ENCODE peak calls at places on chromosomes 5 and 9, in four cellular contexts. One of them, this sample, is unnamed.

GRCh38 chr5:173989432-173990082 is 587 bp downstream of the C5orf47 start:
- DNase-seq in K562: no peak
- DNase-seq in H1: no peak
- DNase-seq in GM12878: no peak
- DNase-seq in this sample: no peak

GRCh38 chr9:1411826-1412225 is 361.7 kb downstream of the DMRT2 start:
- DNase-seq in GM12878: no peak
- DNase-seq in H1: no peak
- DNase-seq in K562: no peak
- DNase-seq in this sample: no peak

GRCh38 chr9:36222449-36222848 is 31.7 kb downstream of the CLTA start:
- DNase-seq in K562: no peak
- DNase-seq in GM12878: no peak
- DNase-seq in H1: no peak
- DNase-seq in this sample: no peak

GRCh38 chr5:154447074-154447725 is 1.4 kb downstream of the SAP30L start:
- DNase-seq in H1: no peak
- DNase-seq in K562: no peak
- DNase-seq in GM12878: no peak
- DNase-seq in this sample: no peak

GRCh38 chr5:119537704-119538103 is 85.4 kb downstream of the HSD17B4 start:
- DNase-seq in K562: no peak
- DNase-seq in GM12878: peak
- DNase-seq in H1: no peak
- DNase-seq in this sample: no peak

GRCh38 chr5:109740329-109740728 is 50.6 kb downstream of the MAN2A1 start:
- DNase-seq in GM12878: peak
- DNase-seq in H1: no peak
- DNase-seq in K562: no peak
- DNase-seq in this sample: no peak

GRCh38 chr5:10030219-10030831 is 219.4 kb downstream of the ATPSCKMT start:
- DNase-seq in GM12878: no peak
- DNase-seq in H1: peak
- DNase-seq in K562: no peak
- DNase-seq in this sample: peak

GRCh38 chr9:122364783-122365150 is 6.1 kb upstream of the PTGS1 start:
- DNase-seq in H1: no peak
- DNase-seq in K562: no peak
- DNase-seq in GM12878: no peak
- DNase-seq in this sample: no peak

GRCh38 chr5:147567917-147568598 is 58.2 kb upstream of the DPYSL3 start:
- DNase-seq in K562: no peak
- DNase-seq in H1: no peak
- DNase-seq in GM12878: no peak
- DNase-seq in this sample: no peak

GRCh38 chr9:104227108-104227507 is 133.0 kb downstream of the SMC2 start:
- DNase-seq in K562: no peak
- DNase-seq in H1: no peak
- DNase-seq in GM12878: no peak
- DNase-seq in this sample: no peak

GRCh38 chr5:15566789-15567188 is 66.8 kb downstream of the FBXL7 start:
- DNase-seq in K562: no peak
- DNase-seq in GM12878: no peak
- DNase-seq in H1: no peak
- DNase-seq in this sample: no peak

GRCh38 chr9:85741112-85741874 is 461 bp downstream of the AGTPBP1 start:
- DNase-seq in K562: peak
- DNase-seq in GM12878: no peak
- DNase-seq in H1: peak
- DNase-seq in this sample: no peak

GRCh38 chr5:95620030-95620869 is at the start of gene GPR150:
- DNase-seq in K562: no peak
- DNase-seq in H1: peak
- DNase-seq in GM12878: no peak
- DNase-seq in this sample: no peak

GRCh38 chr9:127104465-127105311 is 17.7 kb downstream of the ANGPTL2 start:
- DNase-seq in H1: no peak
- DNase-seq in K562: no peak
- DNase-seq in GM12878: no peak
- DNase-seq in this sample: no peak

GRCh38 chr9:31394040-31394473 is 990.4 kb upstream of the ACO1 start:
- DNase-seq in H1: no peak
- DNase-seq in GM12878: no peak
- DNase-seq in K562: no peak
- DNase-seq in this sample: no peak

GRCh38 chr5:128905225-128906110 is 59.8 kb upstream of the SLC27A6 start:
- DNase-seq in H1: no peak
- DNase-seq in GM12878: no peak
- DNase-seq in K562: peak
- DNase-seq in this sample: peak

GRCh38 chr9:35749515-35750255 is 598 bp downstream of the RGP1 start:
- DNase-seq in H1: no peak
- DNase-seq in GM12878: no peak
- DNase-seq in K562: no peak
- DNase-seq in this sample: no peak

GRCh38 chr9:6671416-6671815 is 25.9 kb upstream of the GLDC start:
- DNase-seq in H1: no peak
- DNase-seq in GM12878: no peak
- DNase-seq in K562: no peak
- DNase-seq in this sample: no peak

GRCh38 chr9:34929506-34930102 is 28.5 kb upstream of the PHF24 start:
- DNase-seq in K562: peak
- DNase-seq in H1: peak
- DNase-seq in GM12878: no peak
- DNase-seq in this sample: peak

GRCh38 chr9:130043654-130044623 is 950 bp upstream of the FNBP1 start:
- DNase-seq in K562: peak
- DNase-seq in H1: no peak
- DNase-seq in GM12878: no peak
- DNase-seq in this sample: no peak

GRCh38 chr5:65364907-65365306 is 116.8 kb downstream of the ADAMTS6 start:
- DNase-seq in H1: no peak
- DNase-seq in GM12878: no peak
- DNase-seq in K562: no peak
- DNase-seq in this sample: no peak

GRCh38 chr5:945691-946541 is 53.2 kb downstream of the TRIP13 start:
- DNase-seq in H1: peak
- DNase-seq in K562: no peak
- DNase-seq in GM12878: no peak
- DNase-seq in this sample: no peak

GRCh38 chr9:134800791-134801339 is 79.7 kb upstream of the FCN2 start:
- DNase-seq in H1: no peak
- DNase-seq in K562: no peak
- DNase-seq in GM12878: no peak
- DNase-seq in this sample: no peak

GRCh38 chr5:17737087-17737486 is 102.8 kb downstream of the TAF11L14 start:
- DNase-seq in K562: no peak
- DNase-seq in GM12878: no peak
- DNase-seq in H1: no peak
- DNase-seq in this sample: no peak

GRCh38 chr9:110192531-110193326 is 15.2 kb downstream of the C9orf152 start:
- DNase-seq in H1: no peak
- DNase-seq in K562: no peak
- DNase-seq in GM12878: no peak
- DNase-seq in this sample: no peak

GRCh38 chr9:133868203-133868602 is 123.9 kb downstream of the VAV2 start:
- DNase-seq in GM12878: no peak
- DNase-seq in H1: no peak
- DNase-seq in K562: no peak
- DNase-seq in this sample: no peak

GRCh38 chr9:68703672-68704071 is 1.4 kb upstream of the PIP5K1B start:
- DNase-seq in H1: no peak
- DNase-seq in K562: no peak
- DNase-seq in GM12878: no peak
- DNase-seq in this sample: no peak

GRCh38 chr5:26791433-26791832 is 247.0 kb downstream of the CDH9 start:
- DNase-seq in H1: no peak
- DNase-seq in GM12878: no peak
- DNase-seq in K562: no peak
- DNase-seq in this sample: no peak

GRCh38 chr5:42547146-42547545 is 123.9 kb downstream of the GHR start:
- DNase-seq in K562: no peak
- DNase-seq in GM12878: no peak
- DNase-seq in H1: no peak
- DNase-seq in this sample: no peak
- TF ChIP-seq EGR1 in K562: no peak
- TF ChIP-seq EGR1 in GM12878: no peak
- TF ChIP-seq EGR1 in H1: no peak
- TF ChIP-seq EGR1 in this sample: no peak

GRCh38 chr5:3709058-3709723 is 113.6 kb downstream of the IRX1 start:
- DNase-seq in GM12878: no peak
- DNase-seq in H1: no peak
- DNase-seq in K562: no peak
- DNase-seq in this sample: no peak
- TF ChIP-seq EGR1 in GM12878: no peak
- TF ChIP-seq EGR1 in H1: no peak
- TF ChIP-seq EGR1 in K562: no peak
- TF ChIP-seq EGR1 in this sample: no peak

GRCh38 chr5:30105186-30105585 is 1088.3 kb upstream of the CDH6 start:
- DNase-seq in K562: no peak
- DNase-seq in GM12878: no peak
- DNase-seq in H1: no peak
- DNase-seq in this sample: no peak

GRCh38 chr5:30100148-30100547 is 1093.3 kb upstream of the CDH6 start:
- DNase-seq in GM12878: no peak
- DNase-seq in K562: no peak
- DNase-seq in H1: no peak
- DNase-seq in this sample: no peak

GRCh38 chr5:30100929-30101328 is 1092.6 kb upstream of the CDH6 start:
- DNase-seq in H1: no peak
- DNase-seq in GM12878: no peak
- DNase-seq in K562: no peak
- DNase-seq in this sample: no peak

GRCh38 chr5:30102185-30102584 is 1091.3 kb upstream of the CDH6 start:
- DNase-seq in GM12878: no peak
- DNase-seq in H1: no peak
- DNase-seq in K562: no peak
- DNase-seq in this sample: no peak

GRCh38 chr5:30103056-30104020 is 1090.1 kb upstream of the CDH6 start:
- DNase-seq in H1: no peak
- DNase-seq in GM12878: no peak
- DNase-seq in K562: no peak
- DNase-seq in this sample: no peak
- TF ChIP-seq EGR1 in H1: no peak
- TF ChIP-seq EGR1 in GM12878: no peak
- TF ChIP-seq EGR1 in K562: no peak
- TF ChIP-seq EGR1 in this sample: no peak

GRCh38 chr5:140151068-140151718 is 23.8 kb upstream of the CYSTM1 start:
- DNase-seq in GM12878: no peak
- DNase-seq in K562: no peak
- DNase-seq in H1: no peak
- DNase-seq in this sample: no peak
- TF ChIP-seq EGR1 in GM12878: no peak
- TF ChIP-seq EGR1 in K562: no peak
- TF ChIP-seq EGR1 in H1: no peak
- TF ChIP-seq EGR1 in this sample: no peak

GRCh38 chr5:148996270-148996669 is 66.6 kb downstream of the SH3TC2 start:
- DNase-seq in GM12878: no peak
- DNase-seq in H1: no peak
- DNase-seq in K562: no peak
- DNase-seq in this sample: no peak

GRCh38 chr5:148993283-148993936 is 69.5 kb downstream of the SH3TC2 start:
- DNase-seq in K562: no peak
- DNase-seq in GM12878: no peak
- DNase-seq in H1: no peak
- DNase-seq in this sample: no peak

GRCh38 chr5:148992265-148992664 is 70.6 kb downstream of the SH3TC2 start:
- DNase-seq in K562: no peak
- DNase-seq in GM12878: no peak
- DNase-seq in H1: no peak
- DNase-seq in this sample: no peak

GRCh38 chr5:148998174-148998797 is 64.6 kb downstream of the SH3TC2 start:
- DNase-seq in K562: peak
- DNase-seq in H1: no peak
- DNase-seq in GM12878: no peak
- DNase-seq in this sample: peak

GRCh38 chr5:148995791-148996190 is 67.1 kb downstream of the SH3TC2 start:
- DNase-seq in GM12878: no peak
- DNase-seq in K562: no peak
- DNase-seq in H1: no peak
- DNase-seq in this sample: no peak
- TF ChIP-seq EGR1 in GM12878: no peak
- TF ChIP-seq EGR1 in K562: no peak
- TF ChIP-seq EGR1 in H1: no peak
- TF ChIP-seq EGR1 in this sample: no peak

GRCh38 chr5:176658817-176659216 is 11.5 kb downstream of the TSPAN17 start:
- DNase-seq in GM12878: no peak
- DNase-seq in K562: no peak
- DNase-seq in H1: no peak
- DNase-seq in this sample: no peak
- TF ChIP-seq EGR1 in GM12878: no peak
- TF ChIP-seq EGR1 in K562: no peak
- TF ChIP-seq EGR1 in H1: no peak
- TF ChIP-seq EGR1 in this sample: no peak

DNA sequence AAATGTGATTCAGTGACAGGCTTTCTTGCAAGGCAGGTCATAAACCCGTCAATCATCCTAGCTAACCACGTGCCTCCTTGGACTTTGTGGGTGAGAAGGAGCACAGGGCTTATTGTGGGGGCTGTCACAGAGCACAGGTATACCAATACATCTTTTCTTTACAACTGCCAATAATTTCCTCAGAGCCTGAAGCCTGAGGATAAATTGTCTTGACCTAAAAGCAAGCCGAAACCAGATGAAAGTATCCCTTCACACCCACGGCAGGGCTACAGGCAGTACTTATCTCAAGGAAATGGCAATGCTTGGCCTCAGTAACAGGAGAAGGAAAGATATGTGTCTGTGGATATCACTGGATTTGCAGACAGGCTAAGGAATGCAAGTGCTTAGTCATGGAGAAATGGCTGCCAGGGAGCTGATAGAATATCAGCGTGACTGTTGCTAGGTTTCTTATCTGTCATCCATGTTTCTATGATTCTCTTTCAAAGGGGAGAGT is 90.3 kb upstream of the ZNF366 start:
- DNase-seq in K562: peak
- DNase-seq in GM12878: no peak
- DNase-seq in H1: no peak
- DNase-seq in this sample: no peak
- TF ChIP-seq EGR1 in K562: peak
- TF ChIP-seq EGR1 in GM12878: no peak
- TF ChIP-seq EGR1 in H1: no peak
- TF ChIP-seq EGR1 in this sample: no peak